ENCODE peak calls at places on chromosomes 3 and 15, in six cellular contexts. P is BJ, A is psoas muscle, M is cardiac fibroblast, J is foreskin fibroblast, C is heart left ventricle. X is an unnamed sample.

GRCh38 chr3:158313344-158313927 is 203.5 kb downstream of the RSRC1 start:
- DNase-seq in C (no peak), J (peak; percentile 61), A (no peak), M (peak; percentile 61), P (no peak), X (no peak)

GRCh38 chr3:6825527-6825926 is 35.4 kb upstream of the GRM7 start:
- DNase-seq in P (no peak), A (no peak), C (no peak), M (no peak), J (no peak), X (no peak)

GRCh38 chr3:106482436-106482835 is 613.6 kb upstream of the CBLB start:
- DNase-seq in A (no peak), C (no peak), P (no peak), J (peak; percentile 8), M (peak; percentile 77), X (no peak)

GRCh38 chr3:169256791-169257522 is 406.6 kb downstream of the MECOM start:
- DNase-seq in P (no peak), C (no peak), J (no peak), M (peak; percentile 45), A (no peak), X (no peak)

GRCh38 chr15:49927462-49927861 is 191.6 kb downstream of the ATP8B4 start:
- DNase-seq in P (peak; percentile 73), A (no peak), M (peak; percentile 22), J (peak; percentile 75), C (no peak), X (no peak)

GRCh38 chr3:172155880-172156279 is 116.5 kb downstream of the FNDC3B start:
- DNase-seq in M (no peak), J (no peak), C (no peak), A (no peak), P (no peak), X (no peak)

GRCh38 chr3:103495186-103495585 is 1060.4 kb downstream of the ZPLD1 start:
- DNase-seq in J (no peak), P (no peak), M (no peak), A (no peak), C (no peak), X (no peak)

GRCh38 chr3:114861666-114862065 is 285.4 kb downstream of the ZBTB20 start:
- DNase-seq in C (no peak), J (no peak), M (no peak), A (no peak), P (no peak), X (no peak)

GRCh38 chr3:134018406-134018805 is 11.3 kb downstream of the SLCO2A1 start:
- DNase-seq in M (no peak), A (no peak), J (no peak), C (no peak), P (no peak), X (no peak)

GRCh38 chr15:66698318-66698961 is 3.6 kb upstream of the SMAD6 start:
- DNase-seq in A (peak; percentile 69), C (peak; percentile 80), M (peak; percentile 86), P (no peak), J (peak; percentile 89), X (no peak)

GRCh38 chr3:15766406-15766805 is 31.4 kb downstream of the ANKRD28 start:
- DNase-seq in J (no peak), P (no peak), C (no peak), M (no peak), A (no peak), X (no peak)

GRCh38 chr15:78930577-78931388 is 14.1 kb downstream of the CTSH start:
- DNase-seq in P (peak; percentile 87), A (peak; percentile 73), M (peak; percentile 86), J (peak; percentile 88), C (no peak), X (peak; percentile 64)

GRCh38 chr3:14199641-14200040 is 21.0 kb downstream of the LSM3 start:
- DNase-seq in P (no peak), A (no peak), C (no peak), J (no peak), M (no peak), X (no peak)

DNA sequence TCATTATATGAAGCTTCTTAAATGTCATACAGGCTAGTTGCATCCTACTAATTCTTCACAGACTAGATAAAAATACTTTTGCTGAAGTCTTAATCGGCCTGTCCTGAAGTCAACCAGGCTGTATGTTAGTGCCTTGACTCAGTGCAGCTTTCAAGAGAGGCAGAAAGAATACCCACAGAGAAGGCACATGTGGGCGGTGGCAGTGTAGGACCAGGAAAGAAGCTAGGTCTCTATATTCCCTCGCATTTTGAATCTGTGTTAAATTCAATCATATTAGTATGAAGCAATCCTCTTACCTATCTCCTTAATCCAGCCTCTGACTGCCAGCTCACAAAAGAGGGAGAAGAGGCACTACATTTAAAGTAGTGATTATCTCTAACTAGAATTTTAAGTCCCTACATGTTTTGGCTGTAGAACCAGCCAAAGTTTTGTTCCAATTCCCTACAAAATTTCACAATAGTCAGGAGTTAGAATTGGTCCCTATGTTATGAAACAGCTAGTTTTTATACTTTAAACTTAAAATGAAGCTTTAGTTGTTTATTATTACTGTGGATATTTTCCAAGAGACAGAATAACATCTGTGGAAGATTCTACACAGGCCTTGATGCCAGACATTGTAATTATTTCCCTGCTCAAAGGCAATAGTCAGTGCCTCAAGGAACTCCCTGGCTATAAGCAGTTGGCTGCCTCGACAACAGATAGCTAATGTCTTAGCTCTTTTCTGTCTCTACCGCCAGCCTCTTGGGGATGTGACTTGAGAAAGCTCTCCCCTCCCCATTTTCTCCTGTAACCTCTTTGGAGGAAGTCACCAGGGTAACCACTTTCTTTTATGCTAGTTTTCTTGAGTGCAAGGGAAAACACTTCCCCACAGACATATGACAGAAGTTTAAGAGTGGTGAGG is 31.9 kb downstream of the CRTC3 start:
- DNase-seq in A (no peak), P (peak; percentile 78), J (peak; percentile 41), M (peak; percentile 27), C (no peak), X (no peak)
- H3K4me3 ChIP-seq in A (no peak overlapping the region), P (no peak overlapping the region), J (no peak overlapping the region), M (no peak overlapping the region), C (no peak overlapping the region), X (no peak overlapping the region)

DNA sequence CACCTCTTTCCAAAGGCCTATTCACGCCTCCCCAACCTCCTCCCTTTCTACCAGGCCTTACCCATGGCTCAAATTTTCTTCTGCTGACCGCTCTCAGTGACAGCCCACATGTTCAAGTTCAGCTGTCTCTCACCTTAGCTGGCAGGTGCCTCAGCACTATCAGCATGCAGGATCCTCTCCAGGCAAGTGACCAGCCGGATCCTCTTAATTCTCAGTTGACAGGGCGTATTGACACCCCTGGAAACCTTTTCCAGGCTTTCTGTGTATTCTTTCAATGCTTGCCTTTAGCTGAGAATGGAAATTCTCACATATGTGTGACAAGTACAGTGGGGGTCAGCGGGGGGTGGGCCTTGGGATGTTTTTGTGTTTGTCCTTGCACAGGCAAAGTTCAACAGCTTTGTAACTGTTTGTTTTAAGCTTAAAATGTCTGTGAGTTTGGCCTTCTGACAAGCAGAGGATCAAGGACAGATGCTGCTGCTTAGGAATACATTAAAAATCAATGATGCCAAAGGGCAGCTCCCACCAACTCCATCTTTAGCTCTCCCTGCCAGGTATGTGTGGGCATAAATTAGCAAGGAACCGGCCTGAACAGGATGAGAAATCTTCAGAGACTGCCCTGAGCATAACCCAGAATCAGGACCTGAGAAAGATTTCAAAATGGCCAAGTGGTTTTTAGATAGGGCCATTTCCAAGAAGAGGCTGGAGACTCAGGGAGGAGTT is 17.4 kb upstream of the BDH1 start:
- DNase-seq in M (no peak), J (no peak), A (no peak), P (no peak), C (no peak), X (no peak)
- H3K4me3 ChIP-seq in M (no peak overlapping the region), J (no peak overlapping the region), A (no peak overlapping the region), P (no peak overlapping the region), C (no peak overlapping the region), X (no peak overlapping the region)

GRCh38 chr15:90931737-90932659 is at the start of gene HDDC3:
- DNase-seq in A (peak; percentile 95), M (peak; percentile 84), J (peak; percentile 95), C (peak; percentile 90), P (no peak), X (no peak)

GRCh38 chr15:90932660-90932991 is 277 bp upstream of the HDDC3 start:
- DNase-seq in C (no peak), M (no peak), J (no peak), P (no peak), A (no peak), X (no peak)

GRCh38 chr15:90933310-90933709 is 961 bp upstream of the HDDC3 start:
- DNase-seq in M (no peak), C (no peak), A (peak; percentile 41), P (no peak), J (no peak), X (no peak)

GRCh38 chr15:90930861-90931629 is 1.3 kb downstream of the HDDC3 start:
- DNase-seq in M (peak; percentile 26), A (peak; percentile 28), P (no peak), J (peak; percentile 36), C (no peak), X (no peak)

DNA sequence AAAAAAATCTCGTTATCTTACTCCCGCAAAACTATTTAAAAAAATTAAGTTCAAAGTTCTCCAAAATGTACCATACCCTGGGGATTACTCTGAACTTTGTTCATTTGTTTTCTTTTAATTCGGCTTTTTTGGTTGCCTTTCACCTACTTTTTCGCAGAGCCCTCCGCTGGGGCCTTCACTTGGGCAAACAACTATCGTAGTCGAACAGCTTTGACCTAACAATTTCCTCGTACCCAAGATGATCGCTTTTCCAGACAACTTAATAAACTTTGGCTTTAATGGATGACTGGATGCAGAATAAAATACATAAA is 2.7 kb downstream of the HDDC3 start:
- DNase-seq in J (no peak), P (no peak), A (no peak), M (no peak), C (no peak), X (no peak)
- H3K4me3 ChIP-seq in J (peak overlapping the region; percentile 57), P (peak overlapping the region; percentile 46), A (peak overlapping the region; percentile 95), M (peak overlapping the region; percentile 56), C (peak overlapping the region; percentile 82), X (peak overlapping the region; percentile 73)

GRCh38 chr15:68113273-68113672 is 59.2 kb downstream of the PIAS1 start:
- DNase-seq in A (no peak), C (no peak), M (peak; percentile 45), P (no peak), J (peak; percentile 50), X (no peak)
- H3K4me3 ChIP-seq in A (peak overlapping the region; percentile 65), C (no peak overlapping the region), M (no peak overlapping the region), P (no peak overlapping the region), J (no peak overlapping the region), X (no peak overlapping the region)

DNA sequence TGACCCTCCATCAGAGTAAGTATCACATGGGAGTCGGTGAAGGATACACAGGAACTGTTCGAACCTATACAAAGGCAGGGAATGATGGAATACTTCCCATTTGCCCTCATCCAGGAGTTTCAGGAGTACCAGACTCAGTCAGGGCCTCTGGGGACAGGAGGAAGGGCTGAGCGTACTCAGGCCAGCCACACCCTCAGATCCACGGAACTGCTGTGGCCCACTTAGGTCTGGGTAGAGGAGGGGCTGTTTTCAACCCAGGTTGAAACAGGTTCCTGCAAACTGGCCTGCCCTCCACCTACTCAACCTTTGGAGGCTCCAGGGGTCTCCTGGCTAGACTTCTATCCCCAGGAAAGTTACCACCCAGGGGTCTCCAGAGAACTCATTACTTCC is 6.7 kb upstream of the IGDCC3 start:
- DNase-seq in P (no peak), C (no peak), M (no peak), J (no peak), A (no peak), X (no peak)
- H3K4me3 ChIP-seq in P (no peak overlapping the region), C (no peak overlapping the region), M (no peak overlapping the region), J (no peak overlapping the region), A (no peak overlapping the region), X (no peak overlapping the region)

GRCh38 chr15:34331809-34332208 is 5.8 kb downstream of the SLC12A6 start:
- DNase-seq in C (no peak), J (no peak), A (no peak), M (no peak), P (no peak), X (no peak)
- H3K4me3 ChIP-seq in C (no peak overlapping the region), J (no peak overlapping the region), A (no peak overlapping the region), M (no peak overlapping the region), P (no peak overlapping the region), X (no peak overlapping the region)